ENCODE peak calls at places on chromosome 11, in four cellular contexts. K is AG04449, C is fibroblast of pulmonary artery, F is sigmoid colon. Q is an unnamed sample.

GRCh38 chr11:28581286-28582242 is 473.4 kb downstream of the METTL15 start:
- DNase-seq in C (peak), K (peak), F (no peak), Q (peak)

GRCh38 chr11:71992331-71992730 is 6.4 kb upstream of the IL18BP start:
- DNase-seq in F (no peak), C (no peak), K (no peak), Q (no peak)

GRCh38 chr11:102279641-102280170 is 37.6 kb upstream of the BIRC3 start:
- DNase-seq in C (peak), F (no peak), K (no peak), Q (peak)

GRCh38 chr11:78161937-78162336 is 22.5 kb upstream of the ALG8 start:
- DNase-seq in F (peak), K (no peak), C (peak), Q (peak)

GRCh38 chr11:19344661-19345518 is 104.1 kb upstream of the E2F8 start:
- DNase-seq in F (peak), K (no peak), C (peak), Q (peak)

GRCh38 chr11:105799263-105799662 is 189.4 kb downstream of the GRIA4 start:
- DNase-seq in K (no peak), F (no peak), C (no peak), Q (no peak)

GRCh38 chr11:110989734-110990133 is 255.8 kb upstream of the POU2AF2 start:
- DNase-seq in C (peak), F (peak), K (no peak), Q (peak)

GRCh38 chr11:82750643-82751139 is 17.0 kb upstream of the FAM181B start:
- DNase-seq in C (no peak), K (no peak), F (no peak), Q (no peak)

GRCh38 chr11:36165638-36166389 is 123.4 kb downstream of the COMMD9 start:
- DNase-seq in F (no peak), C (no peak), K (no peak), Q (no peak)

GRCh38 chr11:87097582-87097981 is 59.8 kb downstream of the TMEM135 start:
- DNase-seq in C (peak), K (no peak), F (no peak), Q (peak)

GRCh38 chr11:9057032-9057431 is 34.4 kb downstream of the SCUBE2 start:
- DNase-seq in F (no peak), C (no peak), K (no peak), Q (peak)

GRCh38 chr11:17595526-17596309 is 48.7 kb downstream of the OTOG start:
- DNase-seq in K (no peak), C (no peak), F (peak), Q (no peak)

GRCh38 chr11:19766206-19766605 is 53.6 kb downstream of the NAV2 start:
- DNase-seq in C (peak), F (no peak), K (no peak), Q (peak)

GRCh38 chr11:105236631-105237030 is 97.1 kb upstream of the CARD18 start:
- DNase-seq in F (no peak), K (peak), C (peak), Q (peak)

GRCh38 chr11:101430236-101430635 is 153.6 kb downstream of the TRPC6 start:
- DNase-seq in F (no peak), C (no peak), K (no peak), Q (no peak)

GRCh38 chr11:64544616-64545296 is 46.3 kb upstream of the SLC22A12 start:
- DNase-seq in C (no peak), F (no peak), K (no peak), Q (no peak)

GRCh38 chr11:123694551-123694950 is 40.1 kb upstream of the SCN3B start:
- DNase-seq in F (no peak), K (no peak), C (no peak), Q (no peak)

GRCh38 chr11:101441747-101442146 is 142.1 kb downstream of the TRPC6 start:
- DNase-seq in F (no peak), K (no peak), C (no peak), Q (no peak)

GRCh38 chr11:111098091-111098490 is 147.4 kb upstream of the POU2AF2 start:
- DNase-seq in K (no peak), F (no peak), C (no peak), Q (no peak)

GRCh38 chr11:70650075-70650909 is 252.0 kb downstream of the CTTN start:
- DNase-seq in K (no peak), C (peak), F (no peak), Q (peak)

GRCh38 chr11:44083433-44083832 is 12.0 kb upstream of the EXT2 start:
- DNase-seq in C (no peak), F (no peak), K (no peak), Q (no peak)

GRCh38 chr11:128496249-128496648 is 91.1 kb downstream of the ETS1 start:
- DNase-seq in K (no peak), C (no peak), F (no peak), Q (no peak)

GRCh38 chr11:62839050-62840015 is at the start of gene WDR74:
- DNase-seq in K (peak), C (peak), F (peak), Q (peak)

GRCh38 chr11:79953629-79954028 is 512.8 kb upstream of the TENM4 start:
- DNase-seq in C (no peak), F (no peak), K (no peak), Q (no peak)

GRCh38 chr11:12888525-12889158 is 120.5 kb upstream of the RASSF10 start:
- DNase-seq in F (peak), C (peak), K (peak), Q (peak)
- TF ChIP-seq CTCF in F (peak), C (peak), K (peak), Q (peak)

GRCh38 chr11:74055938-74056337 is 47.1 kb upstream of the UCP3 start:
- DNase-seq in F (no peak), K (no peak), C (peak), Q (peak)
- H3K4me3 ChIP-seq in F (no peak), K (no peak), C (no peak), Q (no peak)

DNA sequence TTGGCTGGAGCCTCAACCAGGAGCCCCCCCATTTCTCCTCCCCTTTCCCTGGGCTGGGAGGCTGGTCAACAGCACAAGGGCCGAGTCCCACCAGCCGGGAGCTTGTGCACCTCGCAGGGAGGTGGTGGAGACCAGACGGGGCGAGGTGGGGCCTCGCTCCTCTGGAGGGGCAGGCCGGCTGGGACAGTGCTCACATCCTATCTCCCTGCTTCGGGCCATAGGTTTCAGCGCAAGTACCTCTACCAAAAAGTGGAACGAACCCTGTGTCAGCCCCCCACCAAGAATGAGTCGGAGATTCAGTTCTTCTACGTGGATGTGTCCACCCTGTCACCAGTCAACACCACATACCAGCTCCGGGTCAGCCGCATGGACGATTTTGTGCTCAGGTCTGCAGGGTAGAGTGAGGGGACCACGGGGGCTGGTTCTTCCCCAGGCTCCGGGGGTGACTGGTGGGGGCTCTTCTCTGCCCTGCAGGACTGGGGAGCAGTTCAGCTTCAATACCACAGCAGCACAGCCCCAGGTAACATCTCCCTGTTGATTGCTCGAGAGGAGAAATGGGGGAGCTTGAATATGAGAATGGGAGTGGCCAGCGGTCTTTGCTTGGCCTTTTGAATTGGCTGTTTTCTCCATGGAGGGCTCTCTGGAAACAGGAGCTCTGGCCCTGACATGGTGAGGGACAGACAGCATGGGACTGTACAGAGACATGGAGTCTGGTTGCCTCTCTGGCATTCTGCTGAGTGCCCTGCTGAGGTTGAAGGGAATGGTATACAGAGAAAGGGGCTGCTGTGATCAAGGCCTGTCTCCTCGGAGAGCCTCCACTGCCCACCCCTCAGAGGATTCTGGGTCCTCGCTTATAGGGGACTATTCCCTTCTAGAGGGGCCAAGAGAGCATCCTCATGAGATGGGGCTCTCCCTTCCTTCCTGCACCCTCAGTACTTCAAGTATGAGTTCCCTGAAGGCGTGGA is 3.3 kb downstream of the SIDT2 start:
- DNase-seq in K (no peak), F (peak), C (no peak), Q (no peak)
- TF ChIP-seq CTCF in K (no peak), F (no peak), C (no peak), Q (no peak)

DNA sequence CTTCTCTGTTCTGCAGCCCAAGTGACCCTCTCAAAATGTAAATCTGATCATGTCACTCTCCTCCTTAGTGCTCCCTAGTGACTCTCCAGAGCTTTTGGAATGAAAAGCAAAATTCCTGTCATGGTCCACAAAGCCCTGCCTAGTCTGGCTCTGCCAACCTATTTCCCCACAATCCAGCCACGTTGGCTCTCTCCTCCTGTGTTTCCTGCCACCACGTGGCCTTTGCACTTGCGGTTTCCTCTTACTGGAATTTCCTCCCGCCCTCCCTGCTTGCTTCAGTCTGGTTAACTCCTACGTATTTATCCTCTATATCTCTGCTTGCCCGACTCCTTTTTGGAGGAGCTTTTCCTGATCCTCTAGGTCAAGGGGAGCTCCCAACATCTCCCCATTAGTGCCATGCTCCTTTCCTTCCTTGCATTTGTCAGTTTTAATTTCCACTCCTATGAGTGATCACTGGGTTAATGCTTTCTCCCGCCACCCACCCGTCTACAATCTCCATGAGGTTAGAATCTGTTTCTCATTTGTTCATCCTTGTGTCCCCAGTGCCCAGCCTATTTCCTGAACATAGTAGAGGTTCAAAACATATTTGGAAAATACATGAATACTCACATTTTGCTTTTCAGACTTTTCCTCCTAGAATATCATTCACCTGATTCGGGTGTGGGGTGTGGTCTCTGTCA is 11.5 kb downstream of the NNMT start:
- DNase-seq in K (peak), C (peak), F (peak), Q (peak)
- H3K4me3 ChIP-seq in K (peak), C (peak), F (no peak), Q (peak)

GRCh38 chr11:46160100-46160499 is 38.8 kb upstream of the PHF21A start:
- DNase-seq in K (no peak), C (no peak), F (no peak), Q (no peak)
- TF ChIP-seq CTCF in K (no peak), C (no peak), F (no peak), Q (no peak)

GRCh38 chr11:279040-279965 is 1.1 kb downstream of the NLRP6 start:
- DNase-seq in C (no peak), F (peak), K (no peak), Q (no peak)

GRCh38 chr11:282171-282570 is 4.0 kb downstream of the NLRP6 start:
- DNase-seq in K (no peak), F (peak), C (no peak), Q (no peak)

GRCh38 chr11:281486-282161 is 3.4 kb downstream of the NLRP6 start:
- DNase-seq in K (no peak), C (no peak), F (no peak), Q (no peak)

GRCh38 chr11:279966-280761 is 2.0 kb downstream of the NLRP6 start:
- DNase-seq in C (peak), K (no peak), F (peak), Q (no peak)

DNA sequence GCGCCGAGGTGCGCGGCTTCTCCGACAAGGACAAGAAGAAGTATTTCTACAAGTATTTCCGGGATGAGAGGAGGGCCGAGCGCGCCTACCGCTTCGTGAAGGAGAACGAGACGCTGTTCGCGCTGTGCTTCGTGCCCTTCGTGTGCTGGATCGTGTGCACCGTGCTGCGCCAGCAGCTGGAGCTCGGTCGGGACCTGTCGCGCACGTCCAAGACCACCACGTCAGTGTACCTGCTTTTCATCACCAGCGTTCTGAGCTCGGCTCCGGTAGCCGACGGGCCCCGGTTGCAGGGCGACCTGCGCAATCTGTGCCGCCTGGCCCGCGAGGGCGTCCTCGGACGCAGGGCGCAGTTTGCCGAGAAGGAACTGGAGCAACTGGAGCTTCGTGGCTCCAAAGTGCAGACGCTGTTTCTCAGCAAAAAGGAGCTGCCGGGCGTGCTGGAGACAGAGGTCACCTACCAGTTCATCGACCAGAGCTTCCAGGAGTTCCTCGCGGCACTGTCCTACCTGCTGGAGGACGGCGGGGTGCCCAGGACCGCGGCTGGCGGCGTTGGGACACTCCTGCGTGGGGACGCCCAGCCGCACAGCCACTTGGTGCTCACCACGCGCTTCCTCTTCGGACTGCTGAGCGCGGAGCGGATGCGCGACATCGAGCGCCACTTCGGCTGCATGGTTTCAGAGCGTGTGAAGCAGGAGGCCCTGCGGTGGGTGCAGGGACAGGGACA is 2.7 kb downstream of the NLRP6 start:
- DNase-seq in K (no peak), F (peak), C (no peak), Q (no peak)
- H3K4me3 ChIP-seq in K (no peak), F (no peak), C (no peak), Q (no peak)

GRCh38 chr11:68643576-68643975 is 40.8 kb upstream of the GAL start:
- DNase-seq in C (peak), F (no peak), K (no peak), Q (no peak)
- TF ChIP-seq CTCF in C (peak), F (no peak), K (no peak), Q (no peak)

DNA sequence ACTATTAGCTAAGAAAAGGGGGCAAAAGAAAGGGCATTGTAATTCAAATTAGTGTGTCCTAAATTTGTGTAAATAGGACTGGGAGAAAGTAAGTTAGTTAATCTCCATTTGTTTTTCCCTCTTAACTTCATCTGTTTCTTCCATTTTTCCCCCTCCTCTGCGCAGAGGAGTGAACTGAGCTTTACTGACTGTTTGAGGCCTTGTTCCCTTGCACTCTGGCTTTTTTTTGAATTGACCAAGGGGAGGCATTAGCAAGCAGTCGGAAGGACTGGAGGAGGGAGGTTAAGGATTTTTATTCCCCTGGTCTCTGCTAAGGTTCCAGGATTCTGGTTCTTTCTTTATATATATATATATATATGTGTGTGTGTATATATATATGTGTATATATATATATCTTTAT is 15.2 kb upstream of the FANCF start:
- DNase-seq in F (no peak), K (no peak), C (no peak), Q (no peak)
- H3K4me3 ChIP-seq in F (no peak), K (no peak), C (no peak), Q (no peak)

GRCh38 chr11:119583585-119583984 is 145.4 kb downstream of the NECTIN1 start:
- DNase-seq in K (no peak), F (no peak), C (no peak), Q (no peak)
- TF ChIP-seq CTCF in K (no peak), F (no peak), C (peak), Q (peak)

Q was measured in fibroblast of the aortic adventitia.